ENCODE peak calls at places on chromosomes 12 and 14, in five cellular contexts. One of them, this sample, is unnamed.

GRCh38 chr12:22518067-22518719 is 26.1 kb downstream of the C2CD5 start:
- DNase-seq in SK-N-SH: no peak
- DNase-seq in HCT116: no peak
- DNase-seq in H1: no peak
- DNase-seq in K562: no peak
- DNase-seq in this sample: no peak

GRCh38 chr14:36442824-36443241 is 77.2 kb downstream of the NKX2-1 start:
- DNase-seq in K562: no peak
- DNase-seq in HCT116: no peak
- DNase-seq in H1: no peak
- DNase-seq in SK-N-SH: no peak
- DNase-seq in this sample: no peak

GRCh38 chr14:68682166-68683103 is 110.4 kb downstream of the ZFP36L1 start:
- DNase-seq in H1: no peak
- DNase-seq in SK-N-SH: no peak
- DNase-seq in HCT116: no peak
- DNase-seq in K562: no peak
- DNase-seq in this sample: no peak

GRCh38 chr14:75069021-75069810 is at the start of gene ZC2HC1C:
- DNase-seq in HCT116: peak; percentile 64
- DNase-seq in SK-N-SH: peak; percentile 97
- DNase-seq in K562: peak; percentile 93
- DNase-seq in H1: peak; percentile 98
- DNase-seq in this sample: peak; percentile 80

GRCh38 chr12:19461986-19462385 is 22.7 kb downstream of the AEBP2 start:
- DNase-seq in K562: no peak
- DNase-seq in SK-N-SH: peak; percentile 22
- DNase-seq in HCT116: no peak
- DNase-seq in H1: no peak
- DNase-seq in this sample: no peak

GRCh38 chr12:125151284-125151683 is 86.0 kb downstream of the AACS start:
- DNase-seq in K562: peak; percentile 70
- DNase-seq in SK-N-SH: no peak
- DNase-seq in HCT116: no peak
- DNase-seq in H1: no peak
- DNase-seq in this sample: no peak

GRCh38 chr12:107369679-107370078 is 276.3 kb upstream of the CRY1 start:
- DNase-seq in K562: no peak
- DNase-seq in SK-N-SH: no peak
- DNase-seq in HCT116: no peak
- DNase-seq in H1: no peak
- DNase-seq in this sample: no peak

GRCh38 chr14:32075636-32076277 is 1.3 kb upstream of the ARHGAP5 start:
- DNase-seq in K562: peak; percentile 16
- DNase-seq in HCT116: no peak
- DNase-seq in SK-N-SH: peak; percentile 49
- DNase-seq in H1: no peak
- DNase-seq in this sample: peak; percentile 45

GRCh38 chr12:65055874-65056273 is 65.2 kb downstream of the WIF1 start:
- DNase-seq in H1: no peak
- DNase-seq in SK-N-SH: no peak
- DNase-seq in K562: no peak
- DNase-seq in HCT116: no peak
- DNase-seq in this sample: no peak

GRCh38 chr12:12807970-12808702 is 5.0 kb upstream of the DDX47 start:
- DNase-seq in H1: no peak
- DNase-seq in K562: no peak
- DNase-seq in HCT116: no peak
- DNase-seq in SK-N-SH: no peak
- DNase-seq in this sample: no peak

GRCh38 chr12:100699209-100699608 is 95.4 kb upstream of the ANO4 start:
- DNase-seq in K562: no peak
- DNase-seq in SK-N-SH: no peak
- DNase-seq in HCT116: no peak
- DNase-seq in H1: no peak
- DNase-seq in this sample: no peak

GRCh38 chr14:56482306-56482705 is 97.3 kb upstream of the TMEM260 start:
- DNase-seq in K562: peak; percentile 11
- DNase-seq in SK-N-SH: no peak
- DNase-seq in H1: peak; percentile 64
- DNase-seq in HCT116: peak; percentile 28
- DNase-seq in this sample: no peak

GRCh38 chr12:13165578-13166120 is 30.9 kb upstream of the EMP1 start:
- DNase-seq in H1: peak; percentile 40
- DNase-seq in K562: peak; percentile 9
- DNase-seq in SK-N-SH: no peak
- DNase-seq in HCT116: peak; percentile 68
- DNase-seq in this sample: peak; percentile 8

GRCh38 chr12:74980510-74980909 is 229.1 kb downstream of the KCNC2 start:
- DNase-seq in SK-N-SH: no peak
- DNase-seq in HCT116: no peak
- DNase-seq in H1: no peak
- DNase-seq in K562: no peak
- DNase-seq in this sample: no peak

GRCh38 chr14:71625175-71625574 is 307.1 kb upstream of the RGS6 start:
- DNase-seq in K562: no peak
- DNase-seq in SK-N-SH: no peak
- DNase-seq in HCT116: no peak
- DNase-seq in H1: no peak
- DNase-seq in this sample: no peak

GRCh38 chr12:131151558-131152345 is 198.0 kb downstream of the ADGRD1 start:
- DNase-seq in SK-N-SH: no peak
- DNase-seq in K562: no peak
- DNase-seq in HCT116: no peak
- DNase-seq in H1: no peak
- DNase-seq in this sample: no peak

GRCh38 chr12:124917135-124917840 is 2.8 kb upstream of the UBC start:
- DNase-seq in K562: peak; percentile 77
- DNase-seq in HCT116: peak; percentile 99
- DNase-seq in H1: peak; percentile 86
- DNase-seq in SK-N-SH: peak; percentile 83
- DNase-seq in this sample: no peak

GRCh38 chr14:68140801-68141200 is 321.2 kb downstream of the RAD51B start:
- DNase-seq in HCT116: no peak
- DNase-seq in H1: no peak
- DNase-seq in K562: no peak
- DNase-seq in SK-N-SH: no peak
- DNase-seq in this sample: no peak

GRCh38 chr12:22876262-22876661 is 251.3 kb downstream of the ETNK1 start:
- DNase-seq in H1: no peak
- DNase-seq in SK-N-SH: no peak
- DNase-seq in K562: no peak
- DNase-seq in HCT116: no peak
- DNase-seq in this sample: no peak

GRCh38 chr12:24975425-24975824 is 26.5 kb upstream of the BCAT1 start:
- DNase-seq in K562: no peak
- DNase-seq in H1: no peak
- DNase-seq in SK-N-SH: peak; percentile 28
- DNase-seq in HCT116: no peak
- DNase-seq in this sample: no peak

GRCh38 chr12:69475237-69475984 is 5.2 kb downstream of the FRS2 start:
- DNase-seq in HCT116: no peak
- DNase-seq in K562: peak; percentile 18
- DNase-seq in H1: no peak
- DNase-seq in SK-N-SH: peak; percentile 8
- DNase-seq in this sample: peak; percentile 57

GRCh38 chr12:54164402-54165145 is 24.2 kb downstream of the SMUG1 start:
- DNase-seq in K562: no peak
- DNase-seq in SK-N-SH: peak; percentile 61
- DNase-seq in H1: peak; percentile 61
- DNase-seq in HCT116: no peak
- DNase-seq in this sample: no peak

GRCh38 chr12:126095748-126096510 is 1030.7 kb downstream of the AACS start:
- DNase-seq in H1: no peak
- DNase-seq in K562: no peak
- DNase-seq in HCT116: no peak
- DNase-seq in SK-N-SH: no peak
- DNase-seq in this sample: peak; percentile 7

GRCh38 chr14:97524579-97525319 is 727.6 kb downstream of the VRK1 start:
- DNase-seq in SK-N-SH: no peak
- DNase-seq in K562: no peak
- DNase-seq in HCT116: no peak
- DNase-seq in H1: no peak
- DNase-seq in this sample: no peak

GRCh38 chr12:60501124-60501729 is 905.4 kb downstream of the SLC16A7 start:
- DNase-seq in SK-N-SH: no peak
- DNase-seq in K562: no peak
- DNase-seq in HCT116: no peak
- DNase-seq in H1: no peak
- DNase-seq in this sample: no peak

GRCh38 chr12:6362383-6362782 is 13.0 kb downstream of the SCNN1A start:
- DNase-seq in K562: no peak
- DNase-seq in SK-N-SH: no peak
- DNase-seq in HCT116: no peak
- DNase-seq in H1: no peak
- DNase-seq in this sample: no peak

DNA sequence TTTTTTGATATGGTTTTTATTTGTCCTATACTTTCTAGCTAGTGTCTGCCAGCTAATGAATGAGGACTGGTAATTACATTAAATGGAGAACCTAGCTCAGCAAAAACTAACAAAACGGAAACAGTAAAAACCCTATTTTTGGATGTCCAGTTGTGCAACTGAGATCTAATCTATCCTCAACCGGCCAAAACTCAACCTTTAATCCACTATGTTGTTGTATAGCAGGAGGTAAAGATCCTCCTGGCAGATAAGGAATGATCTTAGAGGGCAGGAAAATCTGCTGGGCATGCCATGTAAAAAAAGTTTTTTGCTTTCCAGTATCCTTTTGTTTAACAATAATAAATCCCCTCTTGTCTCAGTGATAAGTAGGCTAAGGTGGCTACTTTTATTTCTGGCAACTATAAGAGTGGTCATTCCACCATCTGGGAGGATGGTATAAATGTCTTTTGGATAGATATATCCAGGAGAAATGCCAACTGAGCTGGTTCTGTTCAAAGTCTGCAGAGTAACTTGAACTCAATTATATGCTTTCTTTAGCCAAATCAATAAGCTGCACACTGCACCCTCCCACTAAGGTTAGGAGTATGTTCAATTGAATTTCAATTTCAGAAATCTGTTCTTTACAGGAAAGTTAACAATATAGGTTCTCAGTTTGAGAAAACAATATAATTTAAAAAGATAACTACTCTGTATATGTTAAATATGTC is 40.1 kb downstream of the WASHC3 start:
- DNase-seq in SK-N-SH: no peak
- DNase-seq in K562: no peak
- DNase-seq in H1: no peak
- DNase-seq in HCT116: no peak
- DNase-seq in this sample: no peak
- TF ChIP-seq JUND in SK-N-SH: no peak
- TF ChIP-seq JUND in K562: no peak
- TF ChIP-seq JUND in H1: no peak
- TF ChIP-seq JUND in HCT116: no peak
- TF ChIP-seq JUND in this sample: no peak

GRCh38 chr14:103108749-103109207 is 14.3 kb downstream of the EXOC3L4 start:
- DNase-seq in K562: peak; percentile 34
- DNase-seq in SK-N-SH: no peak
- DNase-seq in H1: no peak
- DNase-seq in HCT116: no peak
- DNase-seq in this sample: no peak
- TF ChIP-seq JUND in K562: no peak
- TF ChIP-seq JUND in SK-N-SH: no peak
- TF ChIP-seq JUND in H1: peak; percentile 40
- TF ChIP-seq JUND in HCT116: no peak
- TF ChIP-seq JUND in this sample: no peak

GRCh38 chr14:105076296-105076804 is 11.1 kb upstream of the GPR132 start:
- DNase-seq in HCT116: no peak
- DNase-seq in SK-N-SH: no peak
- DNase-seq in K562: no peak
- DNase-seq in H1: no peak
- DNase-seq in this sample: no peak

GRCh38 chr14:105078294-105078693 is 13.1 kb upstream of the GPR132 start:
- DNase-seq in HCT116: no peak
- DNase-seq in K562: no peak
- DNase-seq in SK-N-SH: no peak
- DNase-seq in H1: no peak
- DNase-seq in this sample: no peak

GRCh38 chr14:105075364-105076295 is 10.4 kb upstream of the GPR132 start:
- DNase-seq in SK-N-SH: peak; percentile 73
- DNase-seq in HCT116: no peak
- DNase-seq in H1: no peak
- DNase-seq in K562: peak; percentile 88
- DNase-seq in this sample: no peak

GRCh38 chr14:105077649-105077995 is 12.4 kb upstream of the GPR132 start:
- DNase-seq in K562: no peak
- DNase-seq in HCT116: no peak
- DNase-seq in SK-N-SH: no peak
- DNase-seq in H1: no peak
- DNase-seq in this sample: no peak

GRCh38 chr14:105076805-105077648 is 11.8 kb upstream of the GPR132 start:
- DNase-seq in SK-N-SH: no peak
- DNase-seq in HCT116: no peak
- DNase-seq in H1: no peak
- DNase-seq in K562: no peak
- DNase-seq in this sample: no peak
- TF ChIP-seq JUND in SK-N-SH: no peak
- TF ChIP-seq JUND in HCT116: no peak
- TF ChIP-seq JUND in H1: no peak
- TF ChIP-seq JUND in K562: no peak
- TF ChIP-seq JUND in this sample: no peak

GRCh38 chr14:52119030-52119429 is 50.2 kb upstream of the NID2 start:
- DNase-seq in HCT116: no peak
- DNase-seq in K562: no peak
- DNase-seq in H1: no peak
- DNase-seq in SK-N-SH: no peak
- DNase-seq in this sample: no peak
- TF ChIP-seq JUND in HCT116: no peak
- TF ChIP-seq JUND in K562: no peak
- TF ChIP-seq JUND in H1: no peak
- TF ChIP-seq JUND in SK-N-SH: no peak
- TF ChIP-seq JUND in this sample: no peak